ENCODE peak calls at places on chromosomes 13 and 19, in ten cellular contexts. U is fibroblast of lung; I is activated T-cell treated with anti-CD3 and anti-CD28 coated beads for 1 hour; Q is EL; F is fibroblast of pulmonary artery; P is naive thymus-derived CD8-positive, alpha-beta T cell; N is Calu3; Y is HS-27A; L is naive B cell; W is NCI-H2081. X is an unnamed sample.

GRCh38 chr13:51500687-51501086 is 47.9 kb upstream of the INTS6 start:
- DNase-seq in F (no peak), W (no peak), L (no peak), U (no peak), P (no peak), I (no peak), N (no peak), Q (no peak), Y (no peak), X (no peak)

GRCh38 chr19:6767357-6768235 is at the start of gene SH2D3A:
- DNase-seq in N (peak), L (peak), Y (no peak), Q (peak), F (peak), P (peak), W (peak), U (peak), I (peak), X (peak)

GRCh38 chr13:36369268-36370107 is 23.3 kb upstream of the SPART start:
- DNase-seq in Y (no peak), I (no peak), N (no peak), U (peak), L (no peak), Q (peak), W (no peak), F (peak), P (no peak), X (no peak)

GRCh38 chr19:28023064-28023463 is 1189.9 kb downstream of the UQCRFS1 start:
- DNase-seq in Y (no peak), I (no peak), W (no peak), N (no peak), L (no peak), P (no peak), Q (peak), U (peak), F (peak), X (no peak)

GRCh38 chr13:23440821-23441608 is 7.5 kb upstream of the SACS start:
- DNase-seq in Y (no peak), F (no peak), L (no peak), I (no peak), Q (no peak), N (no peak), P (no peak), W (no peak), U (no peak), X (no peak)

GRCh38 chr19:14505488-14506239 is 9.7 kb upstream of the GIPC1 start:
- DNase-seq in P (peak), Y (peak), N (peak), I (peak), L (peak), F (peak), Q (peak), W (no peak), U (peak), X (peak)

GRCh38 chr13:32010137-32010536 is 21.4 kb upstream of the FRY start:
- DNase-seq in N (no peak), L (no peak), Q (no peak), Y (no peak), W (no peak), U (peak), I (no peak), P (no peak), F (no peak), X (no peak)

GRCh38 chr19:22806418-22806817 is 22.5 kb upstream of the ZNF99 start:
- DNase-seq in U (no peak), Y (no peak), N (no peak), P (no peak), W (no peak), Q (no peak), I (no peak), F (no peak), L (no peak), X (no peak)

GRCh38 chr13:72839831-72840426 is 58.0 kb downstream of the PIBF1 start:
- DNase-seq in F (peak), I (peak), L (no peak), N (peak), P (peak), Q (peak), U (peak), Y (peak), W (peak), X (peak)

GRCh38 chr13:107233541-107233940 is 665.6 kb upstream of the ARGLU1 start:
- DNase-seq in P (no peak), Q (no peak), F (no peak), U (no peak), I (no peak), Y (no peak), W (peak), N (no peak), L (no peak), X (no peak)

GRCh38 chr19:40465025-40465780 is at the start of gene BLVRB:
- DNase-seq in W (no peak), U (peak), P (no peak), F (peak), Q (peak), N (no peak), Y (no peak), I (no peak), L (no peak), X (no peak)

GRCh38 chr13:94088742-94089141 is 390.7 kb downstream of the DCT start:
- DNase-seq in U (no peak), L (no peak), W (no peak), F (no peak), N (no peak), I (no peak), P (no peak), Q (no peak), Y (no peak), X (no peak)

GRCh38 chr13:114074671-114075315 is 57.6 kb downstream of the RASA3 start:
- DNase-seq in Q (no peak), L (no peak), U (no peak), Y (no peak), P (no peak), N (no peak), I (no peak), W (no peak), F (no peak), X (no peak)

GRCh38 chr13:97749174-97749573 is 204.3 kb upstream of the IPO5 start:
- DNase-seq in P (no peak), F (peak), N (peak), I (no peak), Y (no peak), L (no peak), W (no peak), U (peak), Q (peak), X (no peak)

GRCh38 chr19:52398091-52398461 is 427 bp downstream of the ZNF528 start:
- DNase-seq in N (no peak), L (no peak), Y (no peak), P (no peak), U (peak), Q (peak), W (no peak), F (peak), I (no peak), X (no peak)

GRCh38 chr13:111948811-111949210 is 118.1 kb upstream of the SOX1 start:
- DNase-seq in N (no peak), W (no peak), F (no peak), I (no peak), Y (no peak), U (no peak), L (no peak), Q (no peak), P (no peak), X (no peak)

GRCh38 chr19:30128211-30128610 is 186.2 kb downstream of the URI1 start:
- DNase-seq in W (no peak), I (no peak), L (no peak), Y (no peak), Q (no peak), U (no peak), P (no peak), N (no peak), F (no peak), X (no peak)

GRCh38 chr19:29487432-29487831 is 38.4 kb upstream of the VSTM2B start:
- DNase-seq in Q (no peak), N (no peak), F (no peak), P (no peak), U (no peak), W (no peak), Y (no peak), L (no peak), I (no peak), X (no peak)

GRCh38 chr19:34793562-34793961 is 20.5 kb upstream of the ZNF599 start:
- DNase-seq in Y (no peak), W (no peak), P (no peak), Q (peak), I (no peak), N (no peak), F (no peak), L (no peak), U (no peak), X (no peak)

GRCh38 chr13:20803180-20803965 is 29.6 kb upstream of the EEF1AKMT1 start:
- DNase-seq in L (no peak), W (no peak), P (no peak), U (no peak), F (no peak), Y (no peak), Q (no peak), N (no peak), I (no peak), X (no peak)

GRCh38 chr13:39786091-39786490 is 130.6 kb downstream of the COG6 start:
- DNase-seq in I (no peak), F (no peak), W (no peak), Y (no peak), L (no peak), Q (no peak), P (no peak), U (no peak), N (no peak), X (no peak)

GRCh38 chr13:44853641-44854040 is 135.6 kb downstream of the NUFIP1 start:
- DNase-seq in P (no peak), Q (no peak), Y (no peak), U (no peak), I (no peak), N (peak), F (no peak), W (no peak), L (no peak), X (no peak)

GRCh38 chr19:50833802-50834167 is 411 bp upstream of the KLK15 start:
- DNase-seq in Y (no peak), W (no peak), U (no peak), N (no peak), L (no peak), I (no peak), F (no peak), Q (no peak), P (no peak), X (no peak)

GRCh38 chr13:27966641-27967202 is 2.4 kb downstream of the CDX2 start:
- DNase-seq in Q (no peak), L (no peak), Y (no peak), N (no peak), P (no peak), I (no peak), F (no peak), W (no peak), U (no peak), X (no peak)

GRCh38 chr13:67620665-67621064 is 390.5 kb upstream of the PCDH9 start:
- DNase-seq in N (no peak), W (no peak), Y (no peak), I (no peak), U (peak), L (no peak), P (no peak), F (no peak), Q (no peak), X (no peak)

GRCh38 chr13:78241278-78241919 is 322.8 kb upstream of the EDNRB start:
- DNase-seq in W (peak), L (no peak), I (no peak), U (peak), Y (no peak), N (peak), F (peak), P (no peak), Q (peak), X (no peak)

GRCh38 chr13:37342205-37342604 is 236.7 kb upstream of the CSNK1A1L start:
- DNase-seq in U (no peak), L (no peak), Q (no peak), I (no peak), N (no peak), Y (no peak), W (no peak), P (no peak), F (no peak), X (no peak)

GRCh38 chr19:38320969-38321339 is 1.3 kb downstream of the KCNK6 start:
- DNase-seq in F (no peak), I (no peak), W (no peak), P (no peak), Q (no peak), L (no peak), Y (no peak), N (no peak), U (no peak), X (no peak)

GRCh38 chr19:5929646-5930045 is 15.6 kb downstream of the CAPS start:
- DNase-seq in N (no peak), Q (no peak), W (no peak), F (no peak), U (no peak), L (no peak), Y (no peak), I (no peak), P (no peak), X (no peak)

GRCh38 chr19:39805120-39805519 is 26.5 kb downstream of the LEUTX start:
- DNase-seq in Q (no peak), W (no peak), Y (no peak), F (no peak), I (no peak), U (no peak), L (no peak), N (no peak), P (no peak), X (no peak)

GRCh38 chr19:15452111-15453047 is 2.6 kb upstream of the WIZ start:
- DNase-seq in W (no peak), Q (peak), P (no peak), U (peak), I (no peak), N (peak), F (peak), L (no peak), Y (no peak), X (no peak)

GRCh38 chr13:51222510-51223283 is 499 bp downstream of the FAM124A start:
- DNase-seq in Q (peak), I (no peak), W (peak), P (no peak), U (peak), L (no peak), Y (no peak), F (no peak), N (peak), X (no peak)

GRCh38 chr19:16328824-16329482 is 4.3 kb downstream of the KLF2 start:
- DNase-seq in N (no peak), P (no peak), Y (no peak), U (no peak), L (peak), W (no peak), F (peak), Q (peak), I (no peak), X (peak)

X was measured in stimulated activated effector memory CD8-positive, alpha-beta T cell treated with anti-CD3 and anti-CD28 coated beads, Interleukin-12 subunit alpha, Interleukin-12 subunit beta, amount 100 ng/mL, for 72 hours.